ENCODE peak calls at places on chromosomes 2 and 18, in five cellular contexts. One of them, this sample, is unnamed.

GRCh38 chr2:6896930-6897759 is 19.6 kb downstream of the RSAD2 start:
- ATAC-seq in HCT116: peak; percentile 53
- ATAC-seq in upper lobe of left lung: peak; percentile 70
- ATAC-seq in Panc1: no peak
- ATAC-seq in GM23338: no peak
- ATAC-seq in this sample: no peak

GRCh38 chr18:65906621-65907034 is 155.8 kb downstream of the CDH7 start:
- ATAC-seq in HCT116: no peak
- ATAC-seq in upper lobe of left lung: no peak
- ATAC-seq in Panc1: peak; percentile 51
- ATAC-seq in GM23338: peak; percentile 99
- ATAC-seq in this sample: no peak

GRCh38 chr18:62337336-62337735 is 12.2 kb downstream of the TNFRSF11A start:
- ATAC-seq in HCT116: no peak
- ATAC-seq in upper lobe of left lung: no peak
- ATAC-seq in Panc1: no peak
- ATAC-seq in GM23338: no peak
- ATAC-seq in this sample: no peak

GRCh38 chr2:237774811-237775553 is 23.6 kb upstream of the RBM44 start:
- ATAC-seq in HCT116: peak; percentile 97
- ATAC-seq in upper lobe of left lung: peak; percentile 76
- ATAC-seq in Panc1: peak; percentile 96
- ATAC-seq in GM23338: peak; percentile 97
- ATAC-seq in this sample: peak; percentile 49

GRCh38 chr2:134139615-134140014 is 114.3 kb upstream of the MGAT5 start:
- ATAC-seq in HCT116: no peak
- ATAC-seq in upper lobe of left lung: no peak
- ATAC-seq in Panc1: no peak
- ATAC-seq in GM23338: no peak
- ATAC-seq in this sample: no peak

GRCh38 chr2:16318474-16319195 is 347.0 kb downstream of the CYRIA start:
- ATAC-seq in HCT116: no peak
- ATAC-seq in upper lobe of left lung: peak; percentile 30
- ATAC-seq in Panc1: no peak
- ATAC-seq in GM23338: no peak
- ATAC-seq in this sample: no peak

GRCh38 chr2:23380562-23381065 is 4.4 kb upstream of the KLHL29 start:
- ATAC-seq in HCT116: peak; percentile 30
- ATAC-seq in upper lobe of left lung: peak; percentile 26
- ATAC-seq in Panc1: no peak
- ATAC-seq in GM23338: no peak
- ATAC-seq in this sample: no peak

GRCh38 chr2:122519806-122520205 is 764.4 kb downstream of the TSN start:
- ATAC-seq in HCT116: no peak
- ATAC-seq in upper lobe of left lung: no peak
- ATAC-seq in Panc1: no peak
- ATAC-seq in GM23338: no peak
- ATAC-seq in this sample: no peak

GRCh38 chr2:189369566-189369965 is 71.7 kb upstream of the WDR75 start:
- ATAC-seq in HCT116: no peak
- ATAC-seq in upper lobe of left lung: peak; percentile 73
- ATAC-seq in Panc1: no peak
- ATAC-seq in GM23338: no peak
- ATAC-seq in this sample: peak; percentile 56

GRCh38 chr2:99648115-99648850 is 158.5 kb upstream of the REV1 start:
- ATAC-seq in HCT116: no peak
- ATAC-seq in upper lobe of left lung: peak; percentile 47
- ATAC-seq in Panc1: no peak
- ATAC-seq in GM23338: no peak
- ATAC-seq in this sample: peak; percentile 68

GRCh38 chr2:239957681-239958181 is 67.4 kb downstream of the NDUFA10 start:
- ATAC-seq in HCT116: no peak
- ATAC-seq in upper lobe of left lung: no peak
- ATAC-seq in Panc1: no peak
- ATAC-seq in GM23338: no peak
- ATAC-seq in this sample: no peak

GRCh38 chr2:236748385-236748784 is 178.8 kb downstream of the ACKR3 start:
- ATAC-seq in HCT116: no peak
- ATAC-seq in upper lobe of left lung: peak; percentile 69
- ATAC-seq in Panc1: no peak
- ATAC-seq in GM23338: no peak
- ATAC-seq in this sample: peak; percentile 70

GRCh38 chr2:100000915-100001707 is 141.3 kb downstream of the AFF3 start:
- ATAC-seq in HCT116: no peak
- ATAC-seq in upper lobe of left lung: no peak
- ATAC-seq in Panc1: no peak
- ATAC-seq in GM23338: no peak
- ATAC-seq in this sample: no peak

GRCh38 chr18:1578505-1578904 is 673.8 kb downstream of the ADCYAP1 start:
- ATAC-seq in HCT116: no peak
- ATAC-seq in upper lobe of left lung: peak; percentile 19
- ATAC-seq in Panc1: no peak
- ATAC-seq in GM23338: no peak
- ATAC-seq in this sample: no peak

GRCh38 chr2:168780671-168781071 is 21.8 kb upstream of the NOSTRIN start:
- ATAC-seq in HCT116: no peak
- ATAC-seq in upper lobe of left lung: no peak
- ATAC-seq in Panc1: no peak
- ATAC-seq in GM23338: no peak
- ATAC-seq in this sample: peak; percentile 51

GRCh38 chr2:201643216-201643651 is at the start of gene TMEM237:
- ATAC-seq in HCT116: peak; percentile 65
- ATAC-seq in upper lobe of left lung: peak; percentile 84
- ATAC-seq in Panc1: peak; percentile 78
- ATAC-seq in GM23338: peak; percentile 77
- ATAC-seq in this sample: peak; percentile 72

GRCh38 chr2:209771474-209772292 is at the start of gene UNC80:
- ATAC-seq in HCT116: no peak
- ATAC-seq in upper lobe of left lung: peak; percentile 90
- ATAC-seq in Panc1: peak; percentile 96
- ATAC-seq in GM23338: peak; percentile 93
- ATAC-seq in this sample: peak; percentile 72

GRCh38 chr2:177908182-177908581 is 164.4 kb downstream of the PDE11A start:
- ATAC-seq in HCT116: no peak
- ATAC-seq in upper lobe of left lung: no peak
- ATAC-seq in Panc1: no peak
- ATAC-seq in GM23338: peak; percentile 69
- ATAC-seq in this sample: no peak

GRCh38 chr2:19653336-19653908 is 248.4 kb downstream of the TTC32 start:
- ATAC-seq in HCT116: no peak
- ATAC-seq in upper lobe of left lung: no peak
- ATAC-seq in Panc1: no peak
- ATAC-seq in GM23338: no peak
- ATAC-seq in this sample: no peak

GRCh38 chr2:218885981-218886447 is 5.4 kb downstream of the WNT10A start:
- ATAC-seq in HCT116: no peak
- ATAC-seq in upper lobe of left lung: no peak
- ATAC-seq in Panc1: no peak
- ATAC-seq in GM23338: no peak
- ATAC-seq in this sample: no peak

GRCh38 chr2:189569295-189569925 is 11.2 kb downstream of the SLC40A1 start:
- ATAC-seq in HCT116: no peak
- ATAC-seq in upper lobe of left lung: peak; percentile 26
- ATAC-seq in Panc1: no peak
- ATAC-seq in GM23338: no peak
- ATAC-seq in this sample: no peak

GRCh38 chr2:1989216-1989615 is 244.9 kb upstream of the PXDN start:
- ATAC-seq in HCT116: no peak
- ATAC-seq in upper lobe of left lung: no peak
- ATAC-seq in Panc1: no peak
- ATAC-seq in GM23338: no peak
- ATAC-seq in this sample: no peak

GRCh38 chr2:157831573-157832315 is 44.4 kb downstream of the ACVR1 start:
- ATAC-seq in HCT116: peak; percentile 46
- ATAC-seq in upper lobe of left lung: peak; percentile 50
- ATAC-seq in Panc1: peak; percentile 76
- ATAC-seq in GM23338: peak; percentile 35
- ATAC-seq in this sample: peak; percentile 18

GRCh38 chr2:227772932-227773331 is 27.2 kb downstream of the SCYGR8 start:
- ATAC-seq in HCT116: no peak
- ATAC-seq in upper lobe of left lung: no peak
- ATAC-seq in Panc1: no peak
- ATAC-seq in GM23338: peak; percentile 33
- ATAC-seq in this sample: no peak

GRCh38 chr2:196914867-196915465 is 11.5 kb downstream of the PGAP1 start:
- ATAC-seq in HCT116: no peak
- ATAC-seq in upper lobe of left lung: no peak
- ATAC-seq in Panc1: no peak
- ATAC-seq in GM23338: no peak
- ATAC-seq in this sample: no peak

GRCh38 chr2:200761168-200761715 is 50.5 kb upstream of the BZW1 start:
- ATAC-seq in HCT116: no peak
- ATAC-seq in upper lobe of left lung: no peak
- ATAC-seq in Panc1: no peak
- ATAC-seq in GM23338: peak; percentile 40
- ATAC-seq in this sample: no peak

GRCh38 chr2:38174646-38175096 is 98.7 kb upstream of the CYP1B1 start:
- ATAC-seq in HCT116: no peak
- ATAC-seq in upper lobe of left lung: peak; percentile 85
- ATAC-seq in Panc1: no peak
- ATAC-seq in GM23338: no peak
- ATAC-seq in this sample: peak; percentile 72
- TF ChIP-seq POLR2AphosphoS5 in HCT116: no peak
- TF ChIP-seq POLR2AphosphoS5 in upper lobe of left lung: peak; percentile 54
- TF ChIP-seq POLR2AphosphoS5 in Panc1: no peak
- TF ChIP-seq POLR2AphosphoS5 in GM23338: no peak
- TF ChIP-seq POLR2AphosphoS5 in this sample: peak; percentile 88

DNA sequence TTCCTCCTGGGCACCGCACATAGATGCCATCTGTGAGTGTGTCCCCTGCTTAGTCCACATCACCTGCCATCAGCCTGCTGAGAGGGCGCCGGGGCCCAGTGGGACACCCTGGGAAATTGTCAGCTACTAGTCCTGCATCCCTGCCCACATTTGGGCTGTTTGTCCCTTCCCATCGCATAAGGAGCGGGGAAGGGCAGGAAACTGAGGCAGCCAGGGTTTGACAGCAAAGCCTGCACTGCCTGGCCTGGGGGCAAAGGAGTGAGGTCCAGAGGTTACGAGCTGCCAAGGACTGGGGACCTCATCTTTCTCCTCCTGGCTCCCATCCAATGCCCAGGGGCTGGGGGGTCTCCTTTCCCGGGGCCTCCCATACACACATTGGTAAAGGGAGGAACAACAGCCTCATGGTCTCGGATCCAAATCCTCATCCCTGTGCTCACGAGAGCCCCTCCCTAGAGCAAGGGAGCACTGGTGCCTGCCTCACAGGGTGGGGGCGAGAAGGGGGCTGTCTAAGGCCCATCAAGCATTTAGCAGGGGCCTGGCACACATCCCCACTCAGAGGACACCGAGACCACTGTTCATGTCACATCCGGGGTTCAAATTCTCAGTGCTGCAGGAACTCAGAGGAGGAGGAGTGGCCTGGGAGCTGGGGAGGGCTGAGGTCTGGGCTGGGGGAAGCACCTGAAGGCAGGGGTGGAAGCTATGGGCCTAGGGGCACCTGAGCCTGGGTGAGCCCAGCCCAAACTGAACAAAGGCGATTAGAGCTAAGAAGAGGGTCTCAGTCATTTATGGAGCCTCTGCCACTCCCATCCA is 113.8 kb downstream of the SMAD7 start:
- ATAC-seq in HCT116: no peak
- ATAC-seq in upper lobe of left lung: no peak
- ATAC-seq in Panc1: no peak
- ATAC-seq in GM23338: no peak
- ATAC-seq in this sample: no peak
- H3K4me1 ChIP-seq in HCT116: peaks cover 47% of the 10 kb centered on the region
- H3K4me1 ChIP-seq in upper lobe of left lung: peaks cover 78% of the 10 kb centered on the region
- H3K4me1 ChIP-seq in Panc1: peaks cover 82% of the 10 kb centered on the region
- H3K4me1 ChIP-seq in GM23338: peaks cover 8% of the 10 kb centered on the region
- H3K4me1 ChIP-seq in this sample: peaks cover 57% of the 10 kb centered on the region

DNA sequence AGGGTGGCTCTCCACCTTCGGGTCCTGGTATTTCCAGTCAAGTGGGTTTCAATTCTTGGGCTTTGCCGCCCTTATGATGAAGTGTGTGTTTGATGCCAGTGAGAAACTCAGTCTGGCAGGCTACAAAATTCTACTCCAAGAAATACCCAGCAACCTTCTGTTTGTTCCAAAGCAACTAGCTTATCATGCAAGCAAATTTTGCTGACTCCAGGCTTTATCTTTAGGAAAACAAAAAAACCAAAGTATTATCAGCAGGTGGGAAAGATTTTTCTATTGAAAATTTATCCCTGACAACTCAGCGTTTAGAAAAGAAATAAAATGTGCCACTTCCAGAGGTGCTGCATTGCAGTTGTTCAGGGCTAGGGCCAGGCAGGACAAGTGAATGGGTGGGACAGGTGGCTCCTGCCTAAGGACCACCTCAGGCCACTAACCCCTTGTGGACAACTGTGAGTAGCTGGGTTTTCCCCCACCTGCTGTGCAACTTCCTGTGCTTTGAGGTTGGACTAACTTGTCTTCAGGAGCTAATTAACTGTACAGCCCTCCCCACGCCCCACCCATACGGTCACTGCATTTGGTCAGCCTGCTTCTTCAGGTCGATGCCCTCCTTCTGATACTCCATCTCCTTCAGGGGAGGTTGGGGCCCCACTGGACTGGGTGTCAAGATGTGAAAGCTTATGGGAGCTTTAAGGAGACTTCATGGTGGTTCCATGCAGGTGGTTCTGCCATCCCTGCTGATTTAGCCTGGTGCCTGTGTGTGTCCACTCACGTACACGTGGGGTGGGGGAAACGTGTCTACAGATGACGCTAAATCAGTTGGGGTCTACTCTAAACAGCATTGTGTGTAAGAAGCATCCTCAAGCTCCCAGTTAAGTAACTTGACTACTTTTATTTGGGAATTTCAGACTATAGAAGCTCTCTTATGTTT is 46.8 kb downstream of the BCL2L11 start:
- ATAC-seq in HCT116: peak; percentile 15
- ATAC-seq in upper lobe of left lung: no peak
- ATAC-seq in Panc1: no peak
- ATAC-seq in GM23338: no peak
- ATAC-seq in this sample: no peak
- H3K27ac ChIP-seq in HCT116: no peak overlapping the region
- H3K27ac ChIP-seq in upper lobe of left lung: no peak overlapping the region
- H3K27ac ChIP-seq in Panc1: no peak overlapping the region
- H3K27ac ChIP-seq in GM23338: peak overlapping the region; percentile 26
- H3K27ac ChIP-seq in this sample: no peak overlapping the region

DNA sequence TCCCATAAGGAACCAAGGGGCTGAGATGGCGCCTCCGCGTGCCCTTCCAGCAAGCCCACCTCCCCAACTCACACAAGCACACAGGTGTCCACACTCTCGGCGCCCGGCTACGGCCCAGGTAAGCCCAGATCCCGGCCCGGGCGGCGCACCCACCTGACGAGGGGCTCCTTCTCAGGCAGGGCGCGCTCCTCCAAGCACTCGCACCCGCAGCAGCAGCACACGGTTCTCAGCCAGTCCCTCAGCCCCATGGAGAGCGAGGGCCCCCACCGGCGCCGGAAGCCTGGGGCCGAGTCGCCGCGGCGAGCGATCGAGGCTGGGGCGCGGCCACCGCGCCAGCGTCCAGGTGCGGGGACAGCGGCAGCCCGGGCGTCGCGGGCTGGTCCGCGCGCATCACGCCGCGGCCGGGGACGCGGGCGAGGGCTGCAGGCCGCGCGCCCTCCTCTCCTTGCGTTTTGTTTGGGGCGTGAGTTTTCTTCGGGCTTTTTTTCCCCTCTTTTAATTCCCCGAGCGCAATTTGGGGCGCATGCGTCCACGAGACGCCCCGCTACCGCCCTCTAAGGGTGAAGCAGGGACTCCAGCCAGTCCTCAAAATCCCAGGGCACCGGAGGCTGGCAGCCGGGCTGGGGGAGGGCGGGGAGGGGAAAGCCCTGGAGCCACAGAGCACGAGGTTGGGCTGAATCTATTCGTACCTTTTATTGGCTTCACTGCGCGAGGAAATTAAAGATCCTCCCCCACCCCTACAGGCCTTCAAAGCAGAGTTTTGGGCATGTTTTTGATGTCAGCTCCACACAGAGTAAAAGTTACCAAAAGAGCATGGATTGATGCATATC is at the start of gene MREG:
- ATAC-seq in HCT116: peak; percentile 90
- ATAC-seq in upper lobe of left lung: peak; percentile 88
- ATAC-seq in Panc1: peak; percentile 94
- ATAC-seq in GM23338: peak; percentile 88
- ATAC-seq in this sample: peak; percentile 81
- TF ChIP-seq POLR2AphosphoS5 in HCT116: peak; percentile 35
- TF ChIP-seq POLR2AphosphoS5 in upper lobe of left lung: no peak
- TF ChIP-seq POLR2AphosphoS5 in Panc1: no peak
- TF ChIP-seq POLR2AphosphoS5 in GM23338: peak; percentile 63
- TF ChIP-seq POLR2AphosphoS5 in this sample: no peak